ENCODE peak calls at places on chromosomes 12 and 14, in seven cellular contexts. One of them, this sample, is unnamed.

GRCh38 chr12:21839776-21840175 is 65.3 kb upstream of the KCNJ8 start:
- DNase-seq in SW480: no peak
- DNase-seq in cardiac muscle cell: no peak
- DNase-seq in T-helper 9 cell: no peak
- DNase-seq in psoas muscle: no peak
- DNase-seq in AG08395: no peak
- DNase-seq in NCI-H1105: no peak
- DNase-seq in this sample: no peak

GRCh38 chr14:104282332-104283196 is 144.2 kb downstream of the KIF26A start:
- DNase-seq in SW480: no peak
- DNase-seq in cardiac muscle cell: no peak
- DNase-seq in T-helper 9 cell: no peak
- DNase-seq in psoas muscle: peak
- DNase-seq in AG08395: no peak
- DNase-seq in NCI-H1105: no peak
- DNase-seq in this sample: no peak

GRCh38 chr12:76688001-76688400 is 75.9 kb upstream of the ZDHHC17 start:
- DNase-seq in SW480: no peak
- DNase-seq in cardiac muscle cell: no peak
- DNase-seq in T-helper 9 cell: no peak
- DNase-seq in psoas muscle: no peak
- DNase-seq in AG08395: peak
- DNase-seq in NCI-H1105: no peak
- DNase-seq in this sample: no peak

GRCh38 chr14:22268875-22269274 is 320.1 kb downstream of the DAD1 start:
- DNase-seq in SW480: peak
- DNase-seq in cardiac muscle cell: no peak
- DNase-seq in T-helper 9 cell: no peak
- DNase-seq in psoas muscle: no peak
- DNase-seq in AG08395: no peak
- DNase-seq in NCI-H1105: no peak
- DNase-seq in this sample: no peak

GRCh38 chr12:24198936-24199644 is 249.6 kb upstream of the SOX5 start:
- DNase-seq in SW480: no peak
- DNase-seq in cardiac muscle cell: no peak
- DNase-seq in T-helper 9 cell: no peak
- DNase-seq in psoas muscle: no peak
- DNase-seq in AG08395: no peak
- DNase-seq in NCI-H1105: no peak
- DNase-seq in this sample: no peak

GRCh38 chr14:77120771-77121743 is 20.5 kb downstream of the ZDHHC22 start:
- DNase-seq in SW480: no peak
- DNase-seq in cardiac muscle cell: no peak
- DNase-seq in T-helper 9 cell: peak
- DNase-seq in psoas muscle: no peak
- DNase-seq in AG08395: no peak
- DNase-seq in NCI-H1105: peak
- DNase-seq in this sample: no peak

GRCh38 chr12:119061208-119061796 is 80.0 kb downstream of the SRRM4 start:
- DNase-seq in SW480: peak
- DNase-seq in cardiac muscle cell: peak
- DNase-seq in T-helper 9 cell: no peak
- DNase-seq in psoas muscle: peak
- DNase-seq in AG08395: peak
- DNase-seq in NCI-H1105: no peak
- DNase-seq in this sample: no peak

GRCh38 chr12:26803552-26803951 is 29.4 kb downstream of the ITPR2 start:
- DNase-seq in SW480: peak
- DNase-seq in cardiac muscle cell: no peak
- DNase-seq in T-helper 9 cell: no peak
- DNase-seq in psoas muscle: no peak
- DNase-seq in AG08395: peak
- DNase-seq in NCI-H1105: no peak
- DNase-seq in this sample: no peak

This sample was measured in GM04504.